ENCODE peak calls at places on chromosomes 5 and 9, in four cellular contexts. One of them, this sample, is unnamed.

GRCh38 chr9:33159760-33160127 is 7.4 kb downstream of the B4GALT1 start:
- DNase-seq in SJSA1: peak
- DNase-seq in esophagus muscularis mucosa: no peak
- DNase-seq in left ventricle myocardium inferior: peak
- DNase-seq in this sample: peak

GRCh38 chr5:4065472-4066320 is 470.1 kb downstream of the IRX1 start:
- DNase-seq in SJSA1: no peak
- DNase-seq in esophagus muscularis mucosa: peak
- DNase-seq in left ventricle myocardium inferior: no peak
- DNase-seq in this sample: no peak

GRCh38 chr5:88889165-88890069 is 6.4 kb upstream of the MEF2C start:
- DNase-seq in SJSA1: peak
- DNase-seq in esophagus muscularis mucosa: no peak
- DNase-seq in left ventricle myocardium inferior: peak
- DNase-seq in this sample: no peak

GRCh38 chr9:83154821-83155220 is 91.9 kb upstream of the RASEF start:
- DNase-seq in SJSA1: no peak
- DNase-seq in esophagus muscularis mucosa: no peak
- DNase-seq in left ventricle myocardium inferior: no peak
- DNase-seq in this sample: no peak

GRCh38 chr5:140141241-140141640 is 15.5 kb downstream of the IGIP start:
- DNase-seq in SJSA1: peak
- DNase-seq in esophagus muscularis mucosa: peak
- DNase-seq in left ventricle myocardium inferior: no peak
- DNase-seq in this sample: no peak

GRCh38 chr5:178291969-178292825 is 59.6 kb upstream of the PHYKPL start:
- DNase-seq in SJSA1: no peak
- DNase-seq in esophagus muscularis mucosa: no peak
- DNase-seq in left ventricle myocardium inferior: no peak
- DNase-seq in this sample: no peak

GRCh38 chr9:113707953-113708695 is 168.0 kb upstream of the ZNF618 start:
- DNase-seq in SJSA1: peak
- DNase-seq in esophagus muscularis mucosa: no peak
- DNase-seq in left ventricle myocardium inferior: no peak
- DNase-seq in this sample: peak

GRCh38 chr5:36642089-36642488 is 35.7 kb downstream of the SLC1A3 start:
- DNase-seq in SJSA1: no peak
- DNase-seq in esophagus muscularis mucosa: no peak
- DNase-seq in left ventricle myocardium inferior: no peak
- DNase-seq in this sample: no peak

GRCh38 chr9:129469988-129470316 is 150.9 kb downstream of the C9orf50 start:
- DNase-seq in SJSA1: no peak
- DNase-seq in esophagus muscularis mucosa: no peak
- DNase-seq in left ventricle myocardium inferior: no peak
- DNase-seq in this sample: no peak

GRCh38 chr9:89729954-89730530 is 125.2 kb downstream of the GADD45G start:
- DNase-seq in SJSA1: no peak
- DNase-seq in esophagus muscularis mucosa: no peak
- DNase-seq in left ventricle myocardium inferior: no peak
- DNase-seq in this sample: no peak

GRCh38 chr9:121133104-121133816 is 58.5 kb downstream of the CNTRL start:
- DNase-seq in SJSA1: no peak
- DNase-seq in esophagus muscularis mucosa: no peak
- DNase-seq in left ventricle myocardium inferior: no peak
- DNase-seq in this sample: no peak

GRCh38 chr5:81755320-81755719 is 4.4 kb upstream of the SSBP2 start:
- DNase-seq in SJSA1: peak
- DNase-seq in esophagus muscularis mucosa: no peak
- DNase-seq in left ventricle myocardium inferior: peak
- DNase-seq in this sample: no peak

GRCh38 chr9:126643945-126644527 is 30.3 kb downstream of the LMX1B start:
- DNase-seq in SJSA1: no peak
- DNase-seq in esophagus muscularis mucosa: no peak
- DNase-seq in left ventricle myocardium inferior: no peak
- DNase-seq in this sample: no peak

GRCh38 chr5:172616136-172616535 is 24.9 kb upstream of the NEURL1B start:
- DNase-seq in SJSA1: no peak
- DNase-seq in esophagus muscularis mucosa: no peak
- DNase-seq in left ventricle myocardium inferior: no peak
- DNase-seq in this sample: no peak

GRCh38 chr5:149888280-149888679 is 56.3 kb downstream of the PDE6A start:
- DNase-seq in SJSA1: no peak
- DNase-seq in esophagus muscularis mucosa: no peak
- DNase-seq in left ventricle myocardium inferior: no peak
- DNase-seq in this sample: no peak
- H3K27ac ChIP-seq in SJSA1: peak
- H3K27ac ChIP-seq in esophagus muscularis mucosa: no peak
- H3K27ac ChIP-seq in left ventricle myocardium inferior: no peak
- H3K27ac ChIP-seq in this sample: no peak

GRCh38 chr9:109498195-109499060 is at the start of gene PTPN3:
- DNase-seq in SJSA1: no peak
- DNase-seq in esophagus muscularis mucosa: no peak
- DNase-seq in left ventricle myocardium inferior: no peak
- DNase-seq in this sample: no peak

GRCh38 chr9:109499061-109499630 is 1.0 kb upstream of the PTPN3 start:
- DNase-seq in SJSA1: no peak
- DNase-seq in esophagus muscularis mucosa: no peak
- DNase-seq in left ventricle myocardium inferior: no peak
- DNase-seq in this sample: no peak

GRCh38 chr9:109497193-109498165 is 628 bp downstream of the PTPN3 start:
- DNase-seq in SJSA1: no peak
- DNase-seq in esophagus muscularis mucosa: no peak
- DNase-seq in left ventricle myocardium inferior: no peak
- DNase-seq in this sample: no peak

GRCh38 chr9:109499631-109500120 is 1.6 kb upstream of the PTPN3 start:
- DNase-seq in SJSA1: peak
- DNase-seq in esophagus muscularis mucosa: no peak
- DNase-seq in left ventricle myocardium inferior: peak
- DNase-seq in this sample: no peak

GRCh38 chr9:109500421-109500974 is 2.4 kb upstream of the PTPN3 start:
- DNase-seq in SJSA1: no peak
- DNase-seq in esophagus muscularis mucosa: no peak
- DNase-seq in left ventricle myocardium inferior: no peak
- DNase-seq in this sample: no peak
- H3K27ac ChIP-seq in SJSA1: no peak
- H3K27ac ChIP-seq in esophagus muscularis mucosa: no peak
- H3K27ac ChIP-seq in left ventricle myocardium inferior: no peak
- H3K27ac ChIP-seq in this sample: no peak

GRCh38 chr5:158026248-158027031 is 167.5 kb upstream of the CLINT1 start:
- DNase-seq in SJSA1: no peak
- DNase-seq in esophagus muscularis mucosa: peak
- DNase-seq in left ventricle myocardium inferior: no peak
- DNase-seq in this sample: no peak
- H3K27ac ChIP-seq in SJSA1: no peak
- H3K27ac ChIP-seq in esophagus muscularis mucosa: no peak
- H3K27ac ChIP-seq in left ventricle myocardium inferior: no peak
- H3K27ac ChIP-seq in this sample: peak

GRCh38 chr9:27450752-27451151 is 73.3 kb upstream of the IFNK start:
- DNase-seq in SJSA1: no peak
- DNase-seq in esophagus muscularis mucosa: no peak
- DNase-seq in left ventricle myocardium inferior: no peak
- DNase-seq in this sample: no peak

GRCh38 chr9:27447036-27447700 is 76.9 kb upstream of the IFNK start:
- DNase-seq in SJSA1: no peak
- DNase-seq in esophagus muscularis mucosa: no peak
- DNase-seq in left ventricle myocardium inferior: no peak
- DNase-seq in this sample: no peak

GRCh38 chr9:27445057-27445990 is 78.8 kb upstream of the IFNK start:
- DNase-seq in SJSA1: no peak
- DNase-seq in esophagus muscularis mucosa: peak
- DNase-seq in left ventricle myocardium inferior: no peak
- DNase-seq in this sample: no peak

GRCh38 chr9:27453860-27454553 is 70.1 kb upstream of the IFNK start:
- DNase-seq in SJSA1: no peak
- DNase-seq in esophagus muscularis mucosa: no peak
- DNase-seq in left ventricle myocardium inferior: no peak
- DNase-seq in this sample: no peak

GRCh38 chr9:27451207-27451792 is 72.8 kb upstream of the IFNK start:
- DNase-seq in SJSA1: no peak
- DNase-seq in esophagus muscularis mucosa: peak
- DNase-seq in left ventricle myocardium inferior: no peak
- DNase-seq in this sample: no peak
- H3K27ac ChIP-seq in SJSA1: no peak
- H3K27ac ChIP-seq in esophagus muscularis mucosa: no peak
- H3K27ac ChIP-seq in left ventricle myocardium inferior: no peak
- H3K27ac ChIP-seq in this sample: no peak

GRCh38 chr9:91127653-91128052 is 234.1 kb downstream of the AUH start:
- DNase-seq in SJSA1: no peak
- DNase-seq in esophagus muscularis mucosa: no peak
- DNase-seq in left ventricle myocardium inferior: no peak
- DNase-seq in this sample: no peak

GRCh38 chr9:91131433-91131839 is 230.3 kb downstream of the AUH start:
- DNase-seq in SJSA1: peak
- DNase-seq in esophagus muscularis mucosa: no peak
- DNase-seq in left ventricle myocardium inferior: no peak
- DNase-seq in this sample: no peak

GRCh38 chr9:91122755-91123154 is 239.0 kb downstream of the AUH start:
- DNase-seq in SJSA1: no peak
- DNase-seq in esophagus muscularis mucosa: no peak
- DNase-seq in left ventricle myocardium inferior: no peak
- DNase-seq in this sample: no peak

GRCh38 chr9:91130796-91131318 is 230.9 kb downstream of the AUH start:
- DNase-seq in SJSA1: no peak
- DNase-seq in esophagus muscularis mucosa: no peak
- DNase-seq in left ventricle myocardium inferior: no peak
- DNase-seq in this sample: no peak

GRCh38 chr9:91126761-91127420 is 234.8 kb downstream of the AUH start:
- DNase-seq in SJSA1: no peak
- DNase-seq in esophagus muscularis mucosa: no peak
- DNase-seq in left ventricle myocardium inferior: no peak
- DNase-seq in this sample: no peak
- H3K27ac ChIP-seq in SJSA1: no peak
- H3K27ac ChIP-seq in esophagus muscularis mucosa: no peak
- H3K27ac ChIP-seq in left ventricle myocardium inferior: no peak
- H3K27ac ChIP-seq in this sample: no peak

DNA sequence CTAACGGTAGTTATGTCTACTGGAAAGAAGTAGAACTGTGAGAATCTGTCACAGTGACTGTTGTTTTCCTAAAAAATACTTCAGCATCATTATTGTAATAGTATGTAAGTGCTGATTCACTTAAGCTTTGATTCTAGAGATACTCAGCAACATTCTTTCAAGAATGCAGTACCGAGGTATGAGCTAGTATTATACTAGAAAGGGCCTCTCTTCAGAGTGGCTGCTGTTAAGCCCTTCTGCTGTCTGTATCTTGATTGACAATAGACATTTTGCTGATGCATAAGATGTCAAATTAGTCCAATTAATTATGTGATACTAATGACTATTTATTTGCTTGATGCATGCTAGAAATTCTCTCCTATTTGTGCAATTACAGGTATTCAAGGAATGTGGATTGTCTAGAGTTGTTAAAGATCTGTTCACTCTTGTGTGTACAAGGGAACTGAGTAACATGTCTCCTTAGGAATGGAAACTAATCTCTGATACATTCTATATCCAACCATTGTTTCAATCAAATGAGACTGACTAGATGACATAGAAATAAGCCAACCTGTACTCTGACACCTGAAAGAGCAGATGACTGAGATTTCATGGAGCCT is 92.3 kb upstream of the PTGER4 start:
- DNase-seq in SJSA1: no peak
- DNase-seq in esophagus muscularis mucosa: no peak
- DNase-seq in left ventricle myocardium inferior: no peak
- DNase-seq in this sample: no peak
- H3K27ac ChIP-seq in SJSA1: no peak
- H3K27ac ChIP-seq in esophagus muscularis mucosa: no peak
- H3K27ac ChIP-seq in left ventricle myocardium inferior: no peak
- H3K27ac ChIP-seq in this sample: no peak

DNA sequence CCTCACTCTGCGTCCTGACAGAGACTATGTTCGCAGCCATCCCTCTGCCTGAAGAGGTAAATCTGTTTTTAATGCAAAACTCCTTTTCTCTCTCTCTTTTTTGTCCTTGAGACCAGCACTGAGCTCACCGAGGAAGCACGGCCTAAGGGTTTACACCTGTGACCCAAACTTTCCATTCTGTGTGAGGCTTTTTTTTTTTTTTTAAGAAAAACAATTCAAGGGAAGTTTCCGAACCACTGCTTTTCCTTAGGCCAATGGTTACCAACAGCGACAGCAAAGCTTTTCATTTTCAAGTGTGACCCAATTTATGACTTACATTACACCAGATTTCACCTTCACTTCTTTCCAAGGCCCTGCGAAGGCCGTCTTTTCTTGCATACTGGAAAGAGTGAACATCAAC is 205.9 kb downstream of the EFNA5 start:
- DNase-seq in SJSA1: no peak
- DNase-seq in esophagus muscularis mucosa: no peak
- DNase-seq in left ventricle myocardium inferior: no peak
- DNase-seq in this sample: no peak
- H3K27ac ChIP-seq in SJSA1: no peak
- H3K27ac ChIP-seq in esophagus muscularis mucosa: no peak
- H3K27ac ChIP-seq in left ventricle myocardium inferior: no peak
- H3K27ac ChIP-seq in this sample: no peak

DNA sequence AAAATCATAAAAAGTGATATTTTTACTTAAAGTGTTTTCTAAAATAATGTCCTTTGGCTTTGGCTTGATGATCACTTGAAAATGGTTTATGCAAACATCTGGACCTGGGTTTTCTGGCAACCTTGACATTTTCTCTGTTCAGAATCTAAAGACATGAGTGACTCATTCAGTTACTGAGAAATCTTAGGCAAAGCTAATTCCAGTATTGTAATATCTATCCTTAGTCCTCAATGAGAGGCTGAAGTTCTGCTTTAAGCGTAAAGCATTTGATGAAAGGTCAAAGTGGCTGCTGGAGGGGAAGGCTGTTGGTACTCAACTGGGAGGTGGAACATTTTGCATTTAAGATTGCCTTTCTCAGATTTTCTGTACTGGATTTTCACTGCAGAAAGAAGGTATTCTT is 2.3 kb downstream of the MAN2A1 start:
- DNase-seq in SJSA1: no peak
- DNase-seq in esophagus muscularis mucosa: no peak
- DNase-seq in left ventricle myocardium inferior: no peak
- DNase-seq in this sample: no peak
- H3K27ac ChIP-seq in SJSA1: no peak
- H3K27ac ChIP-seq in esophagus muscularis mucosa: no peak
- H3K27ac ChIP-seq in left ventricle myocardium inferior: no peak
- H3K27ac ChIP-seq in this sample: no peak

GRCh38 chr9:14277202-14277601 is 36.7 kb downstream of the NFIB start:
- DNase-seq in SJSA1: no peak
- DNase-seq in esophagus muscularis mucosa: no peak
- DNase-seq in left ventricle myocardium inferior: peak
- DNase-seq in this sample: no peak
- H3K27ac ChIP-seq in SJSA1: peak
- H3K27ac ChIP-seq in esophagus muscularis mucosa: no peak
- H3K27ac ChIP-seq in left ventricle myocardium inferior: peak
- H3K27ac ChIP-seq in this sample: no peak